ENCODE peak calls at places on chromosomes 13 and 19, in seven cellular contexts. One of them, this sample, is unnamed.

GRCh38 chr13:27135023-27135422 is 36.6 kb downstream of the USP12 start:
- DNase-seq in neuronal stem cell: no peak
- DNase-seq in fibroblast of mammary gland: no peak
- DNase-seq in fibroblast of gingiva: no peak
- DNase-seq in stimulated activated CD8-positive, alpha-beta memory T cell treated with anti-CD3 and anti-CD28 coated beads, Interleukin-15, amount 100 ng/mL, for 1 hour: no peak
- DNase-seq in stimulated activated naive CD8-positive, alpha-beta T cell treated with anti-CD3 and anti-CD28 coated beads, Interleukin-15, Interleukin-2, amounts not matched to agents 100 U/mL and 50 U/mL, for 24 hours: no peak
- DNase-seq in H1: no peak
- DNase-seq in this sample: no peak

GRCh38 chr19:3360494-3361383 is 5.6 kb upstream of the NFIC start:
- DNase-seq in neuronal stem cell: no peak
- DNase-seq in fibroblast of mammary gland: peak
- DNase-seq in fibroblast of gingiva: peak
- DNase-seq in stimulated activated CD8-positive, alpha-beta memory T cell treated with anti-CD3 and anti-CD28 coated beads, Interleukin-15, amount 100 ng/mL, for 1 hour: peak
- DNase-seq in stimulated activated naive CD8-positive, alpha-beta T cell treated with anti-CD3 and anti-CD28 coated beads, Interleukin-15, Interleukin-2, amounts not matched to agents 100 U/mL and 50 U/mL, for 24 hours: peak
- DNase-seq in H1: peak
- DNase-seq in this sample: no peak

GRCh38 chr19:35291916-35292315 is at the start of gene MAG:
- DNase-seq in neuronal stem cell: no peak
- DNase-seq in fibroblast of mammary gland: no peak
- DNase-seq in fibroblast of gingiva: no peak
- DNase-seq in stimulated activated CD8-positive, alpha-beta memory T cell treated with anti-CD3 and anti-CD28 coated beads, Interleukin-15, amount 100 ng/mL, for 1 hour: no peak
- DNase-seq in stimulated activated naive CD8-positive, alpha-beta T cell treated with anti-CD3 and anti-CD28 coated beads, Interleukin-15, Interleukin-2, amounts not matched to agents 100 U/mL and 50 U/mL, for 24 hours: no peak
- DNase-seq in H1: no peak
- DNase-seq in this sample: no peak

GRCh38 chr19:55620410-55620809 is 4.0 kb downstream of the ZNF784 start:
- DNase-seq in neuronal stem cell: no peak
- DNase-seq in fibroblast of mammary gland: no peak
- DNase-seq in fibroblast of gingiva: no peak
- DNase-seq in stimulated activated CD8-positive, alpha-beta memory T cell treated with anti-CD3 and anti-CD28 coated beads, Interleukin-15, amount 100 ng/mL, for 1 hour: no peak
- DNase-seq in stimulated activated naive CD8-positive, alpha-beta T cell treated with anti-CD3 and anti-CD28 coated beads, Interleukin-15, Interleukin-2, amounts not matched to agents 100 U/mL and 50 U/mL, for 24 hours: peak
- DNase-seq in H1: no peak
- DNase-seq in this sample: no peak

GRCh38 chr19:38736413-38737280 is 7.6 kb downstream of the CAPN12 start:
- DNase-seq in neuronal stem cell: no peak
- DNase-seq in fibroblast of mammary gland: peak
- DNase-seq in fibroblast of gingiva: no peak
- DNase-seq in stimulated activated CD8-positive, alpha-beta memory T cell treated with anti-CD3 and anti-CD28 coated beads, Interleukin-15, amount 100 ng/mL, for 1 hour: peak
- DNase-seq in stimulated activated naive CD8-positive, alpha-beta T cell treated with anti-CD3 and anti-CD28 coated beads, Interleukin-15, Interleukin-2, amounts not matched to agents 100 U/mL and 50 U/mL, for 24 hours: peak
- DNase-seq in H1: peak
- DNase-seq in this sample: no peak

GRCh38 chr13:30918662-30919405 is 12.8 kb downstream of the MEDAG start:
- DNase-seq in neuronal stem cell: no peak
- DNase-seq in fibroblast of mammary gland: peak
- DNase-seq in fibroblast of gingiva: no peak
- DNase-seq in stimulated activated CD8-positive, alpha-beta memory T cell treated with anti-CD3 and anti-CD28 coated beads, Interleukin-15, amount 100 ng/mL, for 1 hour: no peak
- DNase-seq in stimulated activated naive CD8-positive, alpha-beta T cell treated with anti-CD3 and anti-CD28 coated beads, Interleukin-15, Interleukin-2, amounts not matched to agents 100 U/mL and 50 U/mL, for 24 hours: no peak
- DNase-seq in H1: no peak
- DNase-seq in this sample: no peak

GRCh38 chr19:56119585-56119978 is 1.5 kb downstream of the ZNF787 start:
- DNase-seq in neuronal stem cell: no peak
- DNase-seq in fibroblast of mammary gland: peak
- DNase-seq in fibroblast of gingiva: peak
- DNase-seq in stimulated activated CD8-positive, alpha-beta memory T cell treated with anti-CD3 and anti-CD28 coated beads, Interleukin-15, amount 100 ng/mL, for 1 hour: no peak
- DNase-seq in stimulated activated naive CD8-positive, alpha-beta T cell treated with anti-CD3 and anti-CD28 coated beads, Interleukin-15, Interleukin-2, amounts not matched to agents 100 U/mL and 50 U/mL, for 24 hours: no peak
- DNase-seq in H1: no peak
- DNase-seq in this sample: peak

GRCh38 chr19:3474015-3474414 is 6.3 kb downstream of the SMIM24 start:
- DNase-seq in neuronal stem cell: no peak
- DNase-seq in fibroblast of mammary gland: no peak
- DNase-seq in fibroblast of gingiva: no peak
- DNase-seq in stimulated activated CD8-positive, alpha-beta memory T cell treated with anti-CD3 and anti-CD28 coated beads, Interleukin-15, amount 100 ng/mL, for 1 hour: no peak
- DNase-seq in stimulated activated naive CD8-positive, alpha-beta T cell treated with anti-CD3 and anti-CD28 coated beads, Interleukin-15, Interleukin-2, amounts not matched to agents 100 U/mL and 50 U/mL, for 24 hours: no peak
- DNase-seq in H1: no peak
- DNase-seq in this sample: no peak

GRCh38 chr13:33003458-33004019 is 12.7 kb upstream of the KL start:
- DNase-seq in neuronal stem cell: no peak
- DNase-seq in fibroblast of mammary gland: no peak
- DNase-seq in fibroblast of gingiva: no peak
- DNase-seq in stimulated activated CD8-positive, alpha-beta memory T cell treated with anti-CD3 and anti-CD28 coated beads, Interleukin-15, amount 100 ng/mL, for 1 hour: no peak
- DNase-seq in stimulated activated naive CD8-positive, alpha-beta T cell treated with anti-CD3 and anti-CD28 coated beads, Interleukin-15, Interleukin-2, amounts not matched to agents 100 U/mL and 50 U/mL, for 24 hours: no peak
- DNase-seq in H1: no peak
- DNase-seq in this sample: no peak

GRCh38 chr13:100666124-100666523 is 8.5 kb downstream of the TMTC4 start:
- DNase-seq in neuronal stem cell: no peak
- DNase-seq in fibroblast of mammary gland: peak
- DNase-seq in fibroblast of gingiva: peak
- DNase-seq in stimulated activated CD8-positive, alpha-beta memory T cell treated with anti-CD3 and anti-CD28 coated beads, Interleukin-15, amount 100 ng/mL, for 1 hour: no peak
- DNase-seq in stimulated activated naive CD8-positive, alpha-beta T cell treated with anti-CD3 and anti-CD28 coated beads, Interleukin-15, Interleukin-2, amounts not matched to agents 100 U/mL and 50 U/mL, for 24 hours: no peak
- DNase-seq in H1: no peak
- DNase-seq in this sample: no peak

GRCh38 chr13:95677564-95678386 is 836 bp downstream of the DNAJC3 start:
- DNase-seq in neuronal stem cell: peak
- DNase-seq in fibroblast of mammary gland: peak
- DNase-seq in fibroblast of gingiva: peak
- DNase-seq in stimulated activated CD8-positive, alpha-beta memory T cell treated with anti-CD3 and anti-CD28 coated beads, Interleukin-15, amount 100 ng/mL, for 1 hour: no peak
- DNase-seq in stimulated activated naive CD8-positive, alpha-beta T cell treated with anti-CD3 and anti-CD28 coated beads, Interleukin-15, Interleukin-2, amounts not matched to agents 100 U/mL and 50 U/mL, for 24 hours: no peak
- DNase-seq in H1: no peak
- DNase-seq in this sample: no peak

GRCh38 chr13:109165417-109165904 is 536.0 kb downstream of the MYO16 start:
- DNase-seq in neuronal stem cell: no peak
- DNase-seq in fibroblast of mammary gland: no peak
- DNase-seq in fibroblast of gingiva: no peak
- DNase-seq in stimulated activated CD8-positive, alpha-beta memory T cell treated with anti-CD3 and anti-CD28 coated beads, Interleukin-15, amount 100 ng/mL, for 1 hour: no peak
- DNase-seq in stimulated activated naive CD8-positive, alpha-beta T cell treated with anti-CD3 and anti-CD28 coated beads, Interleukin-15, Interleukin-2, amounts not matched to agents 100 U/mL and 50 U/mL, for 24 hours: no peak
- DNase-seq in H1: no peak
- DNase-seq in this sample: no peak

GRCh38 chr13:29573190-29573589 is 22.3 kb downstream of the SLC7A1 start:
- DNase-seq in neuronal stem cell: no peak
- DNase-seq in fibroblast of mammary gland: peak
- DNase-seq in fibroblast of gingiva: peak
- DNase-seq in stimulated activated CD8-positive, alpha-beta memory T cell treated with anti-CD3 and anti-CD28 coated beads, Interleukin-15, amount 100 ng/mL, for 1 hour: no peak
- DNase-seq in stimulated activated naive CD8-positive, alpha-beta T cell treated with anti-CD3 and anti-CD28 coated beads, Interleukin-15, Interleukin-2, amounts not matched to agents 100 U/mL and 50 U/mL, for 24 hours: no peak
- DNase-seq in H1: no peak
- DNase-seq in this sample: no peak

GRCh38 chr19:6970478-6970877 is 50.8 kb downstream of the MBD3L2B start:
- DNase-seq in neuronal stem cell: no peak
- DNase-seq in fibroblast of mammary gland: no peak
- DNase-seq in fibroblast of gingiva: no peak
- DNase-seq in stimulated activated CD8-positive, alpha-beta memory T cell treated with anti-CD3 and anti-CD28 coated beads, Interleukin-15, amount 100 ng/mL, for 1 hour: no peak
- DNase-seq in stimulated activated naive CD8-positive, alpha-beta T cell treated with anti-CD3 and anti-CD28 coated beads, Interleukin-15, Interleukin-2, amounts not matched to agents 100 U/mL and 50 U/mL, for 24 hours: no peak
- DNase-seq in H1: no peak
- DNase-seq in this sample: no peak

GRCh38 chr19:3963458-3964255 is 7.2 kb downstream of the DAPK3 start:
- DNase-seq in neuronal stem cell: no peak
- DNase-seq in fibroblast of mammary gland: no peak
- DNase-seq in fibroblast of gingiva: no peak
- DNase-seq in stimulated activated CD8-positive, alpha-beta memory T cell treated with anti-CD3 and anti-CD28 coated beads, Interleukin-15, amount 100 ng/mL, for 1 hour: no peak
- DNase-seq in stimulated activated naive CD8-positive, alpha-beta T cell treated with anti-CD3 and anti-CD28 coated beads, Interleukin-15, Interleukin-2, amounts not matched to agents 100 U/mL and 50 U/mL, for 24 hours: no peak
- DNase-seq in H1: no peak
- DNase-seq in this sample: no peak

GRCh38 chr19:45922281-45922680 is 7.7 kb upstream of the NANOS2 start:
- DNase-seq in neuronal stem cell: no peak
- DNase-seq in fibroblast of mammary gland: peak
- DNase-seq in fibroblast of gingiva: no peak
- DNase-seq in stimulated activated CD8-positive, alpha-beta memory T cell treated with anti-CD3 and anti-CD28 coated beads, Interleukin-15, amount 100 ng/mL, for 1 hour: no peak
- DNase-seq in stimulated activated naive CD8-positive, alpha-beta T cell treated with anti-CD3 and anti-CD28 coated beads, Interleukin-15, Interleukin-2, amounts not matched to agents 100 U/mL and 50 U/mL, for 24 hours: no peak
- DNase-seq in H1: peak
- DNase-seq in this sample: no peak

GRCh38 chr13:51271008-51271407 is 48.8 kb downstream of the FAM124A start:
- DNase-seq in neuronal stem cell: no peak
- DNase-seq in fibroblast of mammary gland: no peak
- DNase-seq in fibroblast of gingiva: no peak
- DNase-seq in stimulated activated CD8-positive, alpha-beta memory T cell treated with anti-CD3 and anti-CD28 coated beads, Interleukin-15, amount 100 ng/mL, for 1 hour: no peak
- DNase-seq in stimulated activated naive CD8-positive, alpha-beta T cell treated with anti-CD3 and anti-CD28 coated beads, Interleukin-15, Interleukin-2, amounts not matched to agents 100 U/mL and 50 U/mL, for 24 hours: no peak
- DNase-seq in H1: peak
- DNase-seq in this sample: no peak

GRCh38 chr13:30796132-30796832 is 60.9 kb downstream of the ALOX5AP start:
- DNase-seq in neuronal stem cell: no peak
- DNase-seq in fibroblast of mammary gland: peak
- DNase-seq in fibroblast of gingiva: peak
- DNase-seq in stimulated activated CD8-positive, alpha-beta memory T cell treated with anti-CD3 and anti-CD28 coated beads, Interleukin-15, amount 100 ng/mL, for 1 hour: no peak
- DNase-seq in stimulated activated naive CD8-positive, alpha-beta T cell treated with anti-CD3 and anti-CD28 coated beads, Interleukin-15, Interleukin-2, amounts not matched to agents 100 U/mL and 50 U/mL, for 24 hours: peak
- DNase-seq in H1: no peak
- DNase-seq in this sample: peak

GRCh38 chr13:53137777-53138176 is 109.2 kb downstream of the OLFM4 start:
- DNase-seq in neuronal stem cell: no peak
- DNase-seq in fibroblast of mammary gland: peak
- DNase-seq in fibroblast of gingiva: peak
- DNase-seq in stimulated activated CD8-positive, alpha-beta memory T cell treated with anti-CD3 and anti-CD28 coated beads, Interleukin-15, amount 100 ng/mL, for 1 hour: no peak
- DNase-seq in stimulated activated naive CD8-positive, alpha-beta T cell treated with anti-CD3 and anti-CD28 coated beads, Interleukin-15, Interleukin-2, amounts not matched to agents 100 U/mL and 50 U/mL, for 24 hours: no peak
- DNase-seq in H1: no peak
- DNase-seq in this sample: peak

GRCh38 chr19:41430907-41431306 is 3.7 kb upstream of the B3GNT8 start:
- DNase-seq in neuronal stem cell: no peak
- DNase-seq in fibroblast of mammary gland: no peak
- DNase-seq in fibroblast of gingiva: no peak
- DNase-seq in stimulated activated CD8-positive, alpha-beta memory T cell treated with anti-CD3 and anti-CD28 coated beads, Interleukin-15, amount 100 ng/mL, for 1 hour: no peak
- DNase-seq in stimulated activated naive CD8-positive, alpha-beta T cell treated with anti-CD3 and anti-CD28 coated beads, Interleukin-15, Interleukin-2, amounts not matched to agents 100 U/mL and 50 U/mL, for 24 hours: no peak
- DNase-seq in H1: no peak
- DNase-seq in this sample: no peak

GRCh38 chr13:65868106-65868505 is 1362.0 kb downstream of the PCDH9 start:
- DNase-seq in neuronal stem cell: no peak
- DNase-seq in fibroblast of mammary gland: no peak
- DNase-seq in fibroblast of gingiva: no peak
- DNase-seq in stimulated activated CD8-positive, alpha-beta memory T cell treated with anti-CD3 and anti-CD28 coated beads, Interleukin-15, amount 100 ng/mL, for 1 hour: no peak
- DNase-seq in stimulated activated naive CD8-positive, alpha-beta T cell treated with anti-CD3 and anti-CD28 coated beads, Interleukin-15, Interleukin-2, amounts not matched to agents 100 U/mL and 50 U/mL, for 24 hours: no peak
- DNase-seq in H1: no peak
- DNase-seq in this sample: no peak

GRCh38 chr19:41795031-41795461 is 1.3 kb upstream of the CEACAM3 start:
- DNase-seq in neuronal stem cell: peak
- DNase-seq in fibroblast of mammary gland: peak
- DNase-seq in fibroblast of gingiva: no peak
- DNase-seq in stimulated activated CD8-positive, alpha-beta memory T cell treated with anti-CD3 and anti-CD28 coated beads, Interleukin-15, amount 100 ng/mL, for 1 hour: peak
- DNase-seq in stimulated activated naive CD8-positive, alpha-beta T cell treated with anti-CD3 and anti-CD28 coated beads, Interleukin-15, Interleukin-2, amounts not matched to agents 100 U/mL and 50 U/mL, for 24 hours: peak
- DNase-seq in H1: peak
- DNase-seq in this sample: peak

GRCh38 chr19:18023596-18024212 is 15.7 kb downstream of the ARRDC2 start:
- DNase-seq in neuronal stem cell: no peak
- DNase-seq in fibroblast of mammary gland: peak
- DNase-seq in fibroblast of gingiva: peak
- DNase-seq in stimulated activated CD8-positive, alpha-beta memory T cell treated with anti-CD3 and anti-CD28 coated beads, Interleukin-15, amount 100 ng/mL, for 1 hour: no peak
- DNase-seq in stimulated activated naive CD8-positive, alpha-beta T cell treated with anti-CD3 and anti-CD28 coated beads, Interleukin-15, Interleukin-2, amounts not matched to agents 100 U/mL and 50 U/mL, for 24 hours: peak
- DNase-seq in H1: no peak
- DNase-seq in this sample: no peak

GRCh38 chr19:1169921-1170885 is 3.9 kb downstream of the SBNO2 start:
- DNase-seq in neuronal stem cell: no peak
- DNase-seq in fibroblast of mammary gland: peak
- DNase-seq in fibroblast of gingiva: peak
- DNase-seq in stimulated activated CD8-positive, alpha-beta memory T cell treated with anti-CD3 and anti-CD28 coated beads, Interleukin-15, amount 100 ng/mL, for 1 hour: no peak
- DNase-seq in stimulated activated naive CD8-positive, alpha-beta T cell treated with anti-CD3 and anti-CD28 coated beads, Interleukin-15, Interleukin-2, amounts not matched to agents 100 U/mL and 50 U/mL, for 24 hours: no peak
- DNase-seq in H1: no peak
- DNase-seq in this sample: peak

GRCh38 chr19:45091031-45091918 is 1.7 kb upstream of the PPP1R37 start:
- DNase-seq in neuronal stem cell: peak
- DNase-seq in fibroblast of mammary gland: peak
- DNase-seq in fibroblast of gingiva: peak
- DNase-seq in stimulated activated CD8-positive, alpha-beta memory T cell treated with anti-CD3 and anti-CD28 coated beads, Interleukin-15, amount 100 ng/mL, for 1 hour: peak
- DNase-seq in stimulated activated naive CD8-positive, alpha-beta T cell treated with anti-CD3 and anti-CD28 coated beads, Interleukin-15, Interleukin-2, amounts not matched to agents 100 U/mL and 50 U/mL, for 24 hours: peak
- DNase-seq in H1: peak
- DNase-seq in this sample: peak

GRCh38 chr19:29690842-29691241 is 24.2 kb downstream of the C19orf12 start:
- DNase-seq in neuronal stem cell: no peak
- DNase-seq in fibroblast of mammary gland: peak
- DNase-seq in fibroblast of gingiva: peak
- DNase-seq in stimulated activated CD8-positive, alpha-beta memory T cell treated with anti-CD3 and anti-CD28 coated beads, Interleukin-15, amount 100 ng/mL, for 1 hour: no peak
- DNase-seq in stimulated activated naive CD8-positive, alpha-beta T cell treated with anti-CD3 and anti-CD28 coated beads, Interleukin-15, Interleukin-2, amounts not matched to agents 100 U/mL and 50 U/mL, for 24 hours: peak
- DNase-seq in H1: peak
- DNase-seq in this sample: no peak

GRCh38 chr13:67231481-67231940 is 1.4 kb upstream of the PCDH9 start:
- DNase-seq in neuronal stem cell: peak
- DNase-seq in fibroblast of mammary gland: no peak
- DNase-seq in fibroblast of gingiva: no peak
- DNase-seq in stimulated activated CD8-positive, alpha-beta memory T cell treated with anti-CD3 and anti-CD28 coated beads, Interleukin-15, amount 100 ng/mL, for 1 hour: no peak
- DNase-seq in stimulated activated naive CD8-positive, alpha-beta T cell treated with anti-CD3 and anti-CD28 coated beads, Interleukin-15, Interleukin-2, amounts not matched to agents 100 U/mL and 50 U/mL, for 24 hours: no peak
- DNase-seq in H1: no peak
- DNase-seq in this sample: no peak

This sample was measured in NCI-H226.